ENCODE peak calls at places on chromosomes 5 and 9, in nine cellular contexts. One of them, this sample, is unnamed. For H3K4me1, the result is how much of the 10 kb centered on the place peaks cover.

GRCh38 chr9:16352232-16352631 is 518.2 kb downstream of the BNC2 start:
- DNase-seq in SK-N-SH: no peak
- DNase-seq in GM23248: no peak
- DNase-seq in OCI-LY7: no peak
- DNase-seq in neural progenitor cell: no peak
- DNase-seq in HCT116: no peak
- DNase-seq in PC-3: no peak
- DNase-seq in GM23338: no peak
- DNase-seq in hepatocyte: no peak
- DNase-seq in this sample: no peak

GRCh38 chr5:168529361-168530234 is 493 bp downstream of the FBLL1 start:
- DNase-seq in SK-N-SH: peak
- DNase-seq in GM23248: peak
- DNase-seq in OCI-LY7: no peak
- DNase-seq in neural progenitor cell: peak
- DNase-seq in HCT116: no peak
- DNase-seq in PC-3: no peak
- DNase-seq in GM23338: peak
- DNase-seq in hepatocyte: peak
- DNase-seq in this sample: no peak

GRCh38 chr9:89395931-89396710 is 77.8 kb downstream of the SECISBP2 start:
- DNase-seq in SK-N-SH: no peak
- DNase-seq in GM23248: peak
- DNase-seq in OCI-LY7: no peak
- DNase-seq in neural progenitor cell: no peak
- DNase-seq in HCT116: no peak
- DNase-seq in PC-3: no peak
- DNase-seq in GM23338: no peak
- DNase-seq in hepatocyte: no peak
- DNase-seq in this sample: no peak

GRCh38 chr9:94140418-94140780 is 56.1 kb downstream of the PTPDC1 start:
- DNase-seq in SK-N-SH: no peak
- DNase-seq in GM23248: no peak
- DNase-seq in OCI-LY7: no peak
- DNase-seq in neural progenitor cell: no peak
- DNase-seq in HCT116: no peak
- DNase-seq in PC-3: peak
- DNase-seq in GM23338: no peak
- DNase-seq in hepatocyte: no peak
- DNase-seq in this sample: no peak

GRCh38 chr5:139419793-139420192 is 15.9 kb upstream of the SPATA24 start:
- DNase-seq in SK-N-SH: no peak
- DNase-seq in GM23248: no peak
- DNase-seq in OCI-LY7: no peak
- DNase-seq in neural progenitor cell: peak
- DNase-seq in HCT116: no peak
- DNase-seq in PC-3: no peak
- DNase-seq in GM23338: no peak
- DNase-seq in hepatocyte: peak
- DNase-seq in this sample: no peak

GRCh38 chr5:150517272-150518152 is 9.6 kb downstream of the NDST1 start:
- DNase-seq in SK-N-SH: peak
- DNase-seq in GM23248: peak
- DNase-seq in OCI-LY7: no peak
- DNase-seq in neural progenitor cell: no peak
- DNase-seq in HCT116: peak
- DNase-seq in PC-3: peak
- DNase-seq in GM23338: no peak
- DNase-seq in hepatocyte: peak
- DNase-seq in this sample: no peak

GRCh38 chr5:140351609-140352334 is 5.4 kb upstream of the HBEGF start:
- DNase-seq in SK-N-SH: peak
- DNase-seq in GM23248: peak
- DNase-seq in OCI-LY7: peak
- DNase-seq in neural progenitor cell: peak
- DNase-seq in HCT116: peak
- DNase-seq in PC-3: peak
- DNase-seq in GM23338: peak
- DNase-seq in hepatocyte: peak
- DNase-seq in this sample: peak

GRCh38 chr9:28801144-28801799 is 1228.0 kb upstream of the C9orf72 start:
- DNase-seq in SK-N-SH: no peak
- DNase-seq in GM23248: no peak
- DNase-seq in OCI-LY7: no peak
- DNase-seq in neural progenitor cell: no peak
- DNase-seq in HCT116: no peak
- DNase-seq in PC-3: peak
- DNase-seq in GM23338: no peak
- DNase-seq in hepatocyte: no peak
- DNase-seq in this sample: no peak

GRCh38 chr9:125467341-125467740 is 205.7 kb downstream of the GAPVD1 start:
- DNase-seq in SK-N-SH: no peak
- DNase-seq in GM23248: no peak
- DNase-seq in OCI-LY7: no peak
- DNase-seq in neural progenitor cell: no peak
- DNase-seq in HCT116: no peak
- DNase-seq in PC-3: no peak
- DNase-seq in GM23338: no peak
- DNase-seq in hepatocyte: no peak
- DNase-seq in this sample: no peak

GRCh38 chr5:34915856-34916192 is 313 bp downstream of the BRIX1 start:
- DNase-seq in SK-N-SH: no peak
- DNase-seq in GM23248: peak
- DNase-seq in OCI-LY7: peak
- DNase-seq in neural progenitor cell: no peak
- DNase-seq in HCT116: no peak
- DNase-seq in PC-3: no peak
- DNase-seq in GM23338: peak
- DNase-seq in hepatocyte: peak
- DNase-seq in this sample: no peak
- TF ChIP-seq EZH2phosphoT487 in SK-N-SH: no peak
- TF ChIP-seq EZH2phosphoT487 in GM23248: no peak
- TF ChIP-seq EZH2phosphoT487 in OCI-LY7: no peak
- TF ChIP-seq EZH2phosphoT487 in neural progenitor cell: no peak
- TF ChIP-seq EZH2phosphoT487 in HCT116: no peak
- TF ChIP-seq EZH2phosphoT487 in PC-3: no peak
- TF ChIP-seq EZH2phosphoT487 in GM23338: no peak
- TF ChIP-seq EZH2phosphoT487 in hepatocyte: no peak
- TF ChIP-seq EZH2phosphoT487 in this sample: no peak

DNA sequence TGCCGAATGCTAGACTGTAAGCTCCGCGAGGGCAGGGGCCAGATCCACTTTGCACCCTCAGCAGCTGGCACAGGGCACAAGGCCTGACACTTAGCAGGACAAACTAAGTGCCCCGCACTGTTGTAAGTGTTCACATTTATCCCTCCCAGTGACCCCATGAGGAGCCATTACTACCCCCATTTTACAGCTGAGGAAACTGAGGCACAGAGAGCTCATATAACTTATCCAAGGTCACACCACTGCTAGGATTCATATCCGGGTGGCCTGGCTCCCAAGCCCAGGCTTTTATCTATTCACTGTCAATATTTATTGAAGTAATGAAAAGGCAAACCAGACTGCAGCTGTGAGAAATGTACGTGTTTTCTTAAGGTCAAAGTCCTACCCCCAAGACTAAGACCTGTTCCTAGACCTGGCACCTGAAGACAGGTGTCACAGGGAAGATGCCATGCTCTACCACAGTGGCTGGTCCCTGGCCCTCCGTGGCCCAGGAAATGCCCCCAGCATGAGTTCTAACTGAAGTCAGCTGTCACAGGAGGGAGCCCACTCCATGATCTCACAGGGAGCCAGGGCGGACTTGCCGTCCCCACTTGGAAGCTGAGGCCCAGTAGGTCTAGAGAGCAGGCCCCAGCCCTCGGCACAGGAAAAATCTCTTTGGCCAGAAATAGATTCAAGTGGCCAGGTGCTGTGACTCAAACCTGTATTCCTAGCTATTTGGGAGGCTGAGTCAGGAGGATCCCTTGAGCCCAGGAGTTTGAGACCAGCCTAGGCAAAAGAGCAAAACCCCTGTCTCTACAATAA is 74.7 kb upstream of the IL17B start:
- DNase-seq in SK-N-SH: no peak
- DNase-seq in GM23248: no peak
- DNase-seq in OCI-LY7: no peak
- DNase-seq in neural progenitor cell: no peak
- DNase-seq in HCT116: no peak
- DNase-seq in PC-3: no peak
- DNase-seq in GM23338: no peak
- DNase-seq in hepatocyte: no peak
- DNase-seq in this sample: no peak
- H3K4me1 ChIP-seq in SK-N-SH: under half
- H3K4me1 ChIP-seq in GM23248: half or more
- H3K4me1 ChIP-seq in OCI-LY7: under half
- H3K4me1 ChIP-seq in neural progenitor cell: under half
- H3K4me1 ChIP-seq in HCT116: half or more
- H3K4me1 ChIP-seq in PC-3: under half
- H3K4me1 ChIP-seq in GM23338: under half
- H3K4me1 ChIP-seq in hepatocyte: under half
- H3K4me1 ChIP-seq in this sample: under half

GRCh38 chr9:34594177-34594576 is 4.7 kb upstream of the CNTFR start:
- DNase-seq in SK-N-SH: no peak
- DNase-seq in GM23248: no peak
- DNase-seq in OCI-LY7: no peak
- DNase-seq in neural progenitor cell: no peak
- DNase-seq in HCT116: no peak
- DNase-seq in PC-3: no peak
- DNase-seq in GM23338: no peak
- DNase-seq in hepatocyte: no peak
- DNase-seq in this sample: no peak
- H3K4me2 ChIP-seq in SK-N-SH: no peak
- H3K4me2 ChIP-seq in GM23248: no peak
- H3K4me2 ChIP-seq in OCI-LY7: no peak
- H3K4me2 ChIP-seq in neural progenitor cell: no peak
- H3K4me2 ChIP-seq in HCT116: no peak
- H3K4me2 ChIP-seq in PC-3: no peak
- H3K4me2 ChIP-seq in GM23338: no peak
- H3K4me2 ChIP-seq in hepatocyte: no peak
- H3K4me2 ChIP-seq in this sample: no peak

DNA sequence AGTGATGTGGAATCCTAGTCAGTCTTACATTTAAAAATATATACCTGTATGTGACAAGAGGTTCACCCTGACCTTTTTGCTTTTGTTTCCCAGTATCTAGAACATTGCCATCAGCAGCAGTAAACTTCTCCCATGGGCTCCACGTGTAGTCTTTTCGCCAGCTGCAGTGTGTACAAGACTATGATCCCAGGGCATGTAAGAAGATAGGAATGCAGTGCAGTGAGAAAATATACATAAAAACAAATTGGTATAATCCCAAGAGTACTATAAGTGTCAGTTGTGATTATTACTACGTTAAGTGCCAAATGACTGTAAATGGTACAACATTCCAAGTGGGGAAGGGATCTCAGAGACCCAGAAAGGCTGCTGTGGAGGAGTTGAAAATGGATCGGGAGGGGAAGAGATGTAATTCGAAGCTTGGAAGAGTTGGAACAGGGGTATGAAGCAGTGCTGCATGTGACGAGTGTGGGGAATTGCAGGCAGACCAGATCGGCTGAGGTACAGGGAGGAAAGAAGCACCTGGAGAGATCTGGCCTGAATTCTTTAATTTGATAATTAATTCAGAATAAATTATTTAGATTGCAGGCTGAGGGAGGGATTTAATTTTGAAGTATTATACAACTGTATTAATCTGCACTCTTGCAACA is 95.1 kb downstream of the FBXL7 start:
- DNase-seq in SK-N-SH: no peak
- DNase-seq in GM23248: no peak
- DNase-seq in OCI-LY7: no peak
- DNase-seq in neural progenitor cell: no peak
- DNase-seq in HCT116: no peak
- DNase-seq in PC-3: no peak
- DNase-seq in GM23338: peak
- DNase-seq in hepatocyte: no peak
- DNase-seq in this sample: no peak
- TF ChIP-seq EZH2phosphoT487 in SK-N-SH: no peak
- TF ChIP-seq EZH2phosphoT487 in GM23248: no peak
- TF ChIP-seq EZH2phosphoT487 in OCI-LY7: no peak
- TF ChIP-seq EZH2phosphoT487 in neural progenitor cell: no peak
- TF ChIP-seq EZH2phosphoT487 in HCT116: no peak
- TF ChIP-seq EZH2phosphoT487 in PC-3: no peak
- TF ChIP-seq EZH2phosphoT487 in GM23338: no peak
- TF ChIP-seq EZH2phosphoT487 in hepatocyte: no peak
- TF ChIP-seq EZH2phosphoT487 in this sample: no peak

GRCh38 chr5:172175263-172175719 is 12.7 kb downstream of the STK10 start:
- DNase-seq in SK-N-SH: no peak
- DNase-seq in GM23248: no peak
- DNase-seq in OCI-LY7: peak
- DNase-seq in neural progenitor cell: no peak
- DNase-seq in HCT116: no peak
- DNase-seq in PC-3: no peak
- DNase-seq in GM23338: no peak
- DNase-seq in hepatocyte: no peak
- DNase-seq in this sample: peak

GRCh38 chr5:172170251-172170701 is 17.7 kb downstream of the STK10 start:
- DNase-seq in SK-N-SH: no peak
- DNase-seq in GM23248: peak
- DNase-seq in OCI-LY7: no peak
- DNase-seq in neural progenitor cell: no peak
- DNase-seq in HCT116: no peak
- DNase-seq in PC-3: no peak
- DNase-seq in GM23338: no peak
- DNase-seq in hepatocyte: no peak
- DNase-seq in this sample: no peak

GRCh38 chr5:172173771-172174170 is 14.3 kb downstream of the STK10 start:
- DNase-seq in SK-N-SH: no peak
- DNase-seq in GM23248: peak
- DNase-seq in OCI-LY7: no peak
- DNase-seq in neural progenitor cell: no peak
- DNase-seq in HCT116: no peak
- DNase-seq in PC-3: peak
- DNase-seq in GM23338: no peak
- DNase-seq in hepatocyte: no peak
- DNase-seq in this sample: no peak

GRCh38 chr5:172171118-172171775 is 16.8 kb downstream of the STK10 start:
- DNase-seq in SK-N-SH: no peak
- DNase-seq in GM23248: no peak
- DNase-seq in OCI-LY7: no peak
- DNase-seq in neural progenitor cell: peak
- DNase-seq in HCT116: no peak
- DNase-seq in PC-3: no peak
- DNase-seq in GM23338: no peak
- DNase-seq in hepatocyte: no peak
- DNase-seq in this sample: no peak

DNA sequence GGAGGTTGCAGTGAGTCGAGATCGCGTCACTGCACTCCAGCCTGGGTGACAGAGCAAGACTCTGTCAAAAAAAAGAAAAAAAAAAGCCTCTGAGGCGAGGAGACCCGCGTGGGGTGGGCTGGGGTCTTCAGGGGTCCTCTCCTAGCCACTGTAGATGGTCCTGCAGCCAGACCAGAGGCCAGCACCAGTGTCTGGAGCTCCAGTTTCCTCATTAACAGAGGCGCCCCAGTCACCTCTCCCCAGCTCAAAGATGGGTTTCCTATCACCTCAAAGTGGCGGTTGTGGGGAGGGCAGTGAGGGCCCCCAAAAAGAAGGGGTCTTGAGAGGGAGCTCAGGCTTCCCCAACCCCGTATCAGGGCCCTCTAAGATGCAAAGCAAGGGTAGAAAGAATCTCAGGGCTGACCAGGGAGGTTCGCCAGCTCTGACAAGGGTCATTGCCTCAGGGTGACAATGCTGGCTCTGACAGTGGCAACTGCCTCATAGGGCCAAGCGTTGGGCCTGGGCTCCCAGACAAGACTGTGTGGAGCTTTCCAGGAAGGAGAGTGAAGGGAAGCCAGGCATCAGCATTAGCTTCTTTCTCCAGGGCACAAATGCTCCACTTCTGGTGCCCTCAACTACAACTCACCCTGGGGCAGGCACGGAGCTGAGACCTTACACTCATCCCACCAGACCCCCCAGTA is 15.0 kb downstream of the STK10 start:
- DNase-seq in SK-N-SH: peak
- DNase-seq in GM23248: peak
- DNase-seq in OCI-LY7: no peak
- DNase-seq in neural progenitor cell: no peak
- DNase-seq in HCT116: no peak
- DNase-seq in PC-3: peak
- DNase-seq in GM23338: no peak
- DNase-seq in hepatocyte: no peak
- DNase-seq in this sample: no peak
- H3K4me1 ChIP-seq in SK-N-SH: under half
- H3K4me1 ChIP-seq in GM23248: under half
- H3K4me1 ChIP-seq in OCI-LY7: under half
- H3K4me1 ChIP-seq in neural progenitor cell: under half
- H3K4me1 ChIP-seq in HCT116: under half
- H3K4me1 ChIP-seq in PC-3: under half
- H3K4me1 ChIP-seq in GM23338: under half
- H3K4me1 ChIP-seq in hepatocyte: under half
- H3K4me1 ChIP-seq in this sample: under half